ENCODE peak calls at places on chromosomes 7 and 10, in six cellular contexts. N is H1; O is K562; V is neuronal stem cell; K is CD8-positive, alpha-beta memory T cell; J is tibial artery. G is an unnamed sample.

GRCh38 chr7:130996841-130997231 is 262.8 kb upstream of the KLF14 start:
- DNase-seq in O (no peak), K (no peak), N (no peak), J (no peak), V (no peak), G (no peak)

GRCh38 chr10:93261961-93262610 is 188.4 kb downstream of the CYP26A1 start:
- DNase-seq in J (no peak), N (no peak), K (no peak), V (no peak), O (no peak), G (no peak)

GRCh38 chr10:72087392-72087968 is 871 bp downstream of the SPOCK2 start:
- DNase-seq in N (no peak), J (no peak), V (no peak), K (no peak), O (no peak), G (no peak)

GRCh38 chr10:12130237-12130872 is 878 bp downstream of the SEC61A2 start:
- DNase-seq in K (peak; percentile 27), N (no peak), J (no peak), O (no peak), V (peak; percentile 45), G (peak; percentile 5)

GRCh38 chr7:13604178-13604577 is 385.3 kb downstream of the ETV1 start:
- DNase-seq in N (no peak), V (no peak), K (no peak), O (no peak), J (no peak), G (no peak)

GRCh38 chr7:122136033-122136432 is 8.0 kb downstream of the AASS start:
- DNase-seq in O (no peak), N (no peak), V (no peak), J (no peak), K (no peak), G (no peak)

GRCh38 chr10:71770255-71770654 is 3.1 kb downstream of the VSIR start:
- DNase-seq in K (no peak), V (no peak), O (no peak), J (no peak), N (no peak), G (no peak)

GRCh38 chr10:70193391-70193844 is 23.1 kb upstream of the SAR1A start:
- DNase-seq in N (no peak), K (no peak), V (no peak), J (no peak), O (no peak), G (no peak)

GRCh38 chr7:595621-596010 is 76.0 kb upstream of the PDGFA start:
- DNase-seq in V (no peak), O (no peak), N (no peak), J (no peak), K (no peak), G (no peak)

GRCh38 chr7:118068-118802 is 74.1 kb upstream of the FAM20C start:
- DNase-seq in V (no peak), N (no peak), J (no peak), O (no peak), K (no peak), G (no peak)

GRCh38 chr10:590721-591120 is 98.7 kb downstream of the DIP2C start:
- DNase-seq in K (no peak), V (no peak), N (no peak), O (no peak), J (peak; percentile 51), G (no peak)

GRCh38 chr7:31076641-31077310 is 24.7 kb downstream of the ADCYAP1R1 start:
- DNase-seq in J (peak; percentile 53), V (no peak), K (no peak), N (no peak), O (no peak), G (no peak)

GRCh38 chr10:12617205-12618175 is 268.1 kb downstream of the CAMK1D start:
- DNase-seq in J (no peak), O (no peak), N (no peak), V (no peak), K (no peak), G (no peak)

GRCh38 chr7:24880886-24881285 is 99.1 kb downstream of the OSBPL3 start:
- DNase-seq in J (no peak), V (no peak), K (no peak), N (no peak), O (no peak), G (no peak)

GRCh38 chr7:137625197-137625596 is 221.6 kb downstream of the DGKI start:
- DNase-seq in J (no peak), O (no peak), K (no peak), N (no peak), V (no peak), G (no peak)

GRCh38 chr10:118939216-118940007 is 90.1 kb upstream of the NANOS1 start:
- DNase-seq in J (no peak), V (no peak), O (no peak), N (no peak), K (no peak), G (no peak)

GRCh38 chr7:156998988-156999610 is 11.4 kb downstream of the MNX1 start:
- DNase-seq in J (no peak), N (no peak), O (peak; percentile 47), V (no peak), K (no peak), G (no peak)
- H3K4me3 ChIP-seq in J (peak overlapping the region; percentile 50), N (peak overlapping the region; percentile 4), O (peak overlapping the region; percentile 42), V (no peak overlapping the region), K (no peak overlapping the region), G (peak overlapping the region; percentile 31)

DNA sequence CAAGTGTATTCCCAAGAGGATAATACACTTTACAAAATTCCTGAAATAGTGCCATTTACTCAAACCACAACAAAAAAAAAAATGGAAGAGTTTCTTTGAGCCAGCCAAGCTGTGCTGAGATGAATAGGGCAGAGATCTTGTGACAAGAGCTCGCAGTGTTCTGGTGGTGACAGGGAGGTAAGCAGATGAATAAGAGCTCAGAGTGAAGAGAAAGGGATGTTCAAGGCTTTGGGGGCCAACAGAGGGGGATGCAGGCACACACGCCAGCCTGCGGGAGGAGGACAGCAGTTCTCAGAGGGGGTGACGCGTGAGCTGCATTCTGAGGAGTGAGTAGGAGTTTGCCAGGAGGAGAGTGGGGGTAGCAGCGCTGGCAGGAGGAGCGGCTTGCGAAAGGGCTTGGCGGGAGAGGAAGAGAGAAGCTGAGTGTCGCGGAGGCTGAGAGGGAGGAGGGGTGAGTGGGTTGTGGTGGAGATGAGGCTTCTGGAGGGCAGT is 194.4 kb upstream of the IMMP2L start:
- DNase-seq in N (no peak), V (peak; percentile 44), O (no peak), J (peak; percentile 87), K (no peak), G (peak; percentile 38)
- H3K27ac ChIP-seq in N (no peak overlapping the region), V (no peak overlapping the region), O (no peak overlapping the region), J (peak overlapping the region; percentile 62), K (no peak overlapping the region), G (no peak overlapping the region)

GRCh38 chr7:134892963-134893362 is 93.3 kb upstream of the AGBL3 start:
- DNase-seq in J (no peak), V (no peak), N (no peak), O (no peak), K (no peak), G (no peak)

GRCh38 chr7:134893920-134894319 is 92.4 kb upstream of the AGBL3 start:
- DNase-seq in K (no peak), V (no peak), N (no peak), O (no peak), J (no peak), G (no peak)

GRCh38 chr7:134890246-134891240 is 95.8 kb upstream of the AGBL3 start:
- DNase-seq in N (no peak), O (no peak), J (peak; percentile 86), K (no peak), V (no peak), G (no peak)

GRCh38 chr7:134891262-134892001 is 94.9 kb upstream of the AGBL3 start:
- DNase-seq in K (no peak), J (peak; percentile 88), O (no peak), N (peak; percentile 25), V (peak; percentile 61), G (peak; percentile 90)

GRCh38 chr7:134892002-134892693 is 94.2 kb upstream of the AGBL3 start:
- DNase-seq in J (no peak), O (no peak), K (no peak), V (no peak), N (no peak), G (no peak)
- H3K4me3 ChIP-seq in J (peak overlapping the region; percentile 49), O (no peak overlapping the region), K (no peak overlapping the region), V (peak overlapping the region; percentile 71), N (peak overlapping the region; percentile 81), G (peak overlapping the region; percentile 64)

GRCh38 chr7:105268056-105268455 is 120.7 kb downstream of the SRPK2 start:
- DNase-seq in V (no peak), N (no peak), J (no peak), O (no peak), K (no peak), G (no peak)
- H3K27ac ChIP-seq in V (no peak overlapping the region), N (no peak overlapping the region), J (peak overlapping the region; percentile 67), O (no peak overlapping the region), K (peak overlapping the region; percentile 12), G (peak overlapping the region; percentile 82)

GRCh38 chr10:29631049-29631339 is 3.8 kb downstream of the SVIL start:
- DNase-seq in J (no peak), K (no peak), N (no peak), V (no peak), O (no peak), G (no peak)
- H3K4me3 ChIP-seq in J (peak overlapping the region; percentile 52), K (no peak overlapping the region), N (no peak overlapping the region), V (no peak overlapping the region), O (no peak overlapping the region), G (peak overlapping the region; percentile 53)

GRCh38 chr10:9243861-9244515 is 1189.5 kb downstream of the GATA3 start:
- DNase-seq in K (no peak), O (no peak), V (no peak), J (no peak), N (no peak), G (no peak)
- H3K27ac ChIP-seq in K (no peak overlapping the region), O (no peak overlapping the region), V (no peak overlapping the region), J (no peak overlapping the region), N (no peak overlapping the region), G (no peak overlapping the region)

GRCh38 chr7:73622527-73622908 is 1.8 kb downstream of the MLXIPL start:
- DNase-seq in K (no peak), J (no peak), N (no peak), V (no peak), O (no peak), G (no peak)
- H3K4me3 ChIP-seq in K (no peak overlapping the region), J (no peak overlapping the region), N (peak overlapping the region; percentile 73), V (no peak overlapping the region), O (peak overlapping the region; percentile 68), G (no peak overlapping the region)

DNA sequence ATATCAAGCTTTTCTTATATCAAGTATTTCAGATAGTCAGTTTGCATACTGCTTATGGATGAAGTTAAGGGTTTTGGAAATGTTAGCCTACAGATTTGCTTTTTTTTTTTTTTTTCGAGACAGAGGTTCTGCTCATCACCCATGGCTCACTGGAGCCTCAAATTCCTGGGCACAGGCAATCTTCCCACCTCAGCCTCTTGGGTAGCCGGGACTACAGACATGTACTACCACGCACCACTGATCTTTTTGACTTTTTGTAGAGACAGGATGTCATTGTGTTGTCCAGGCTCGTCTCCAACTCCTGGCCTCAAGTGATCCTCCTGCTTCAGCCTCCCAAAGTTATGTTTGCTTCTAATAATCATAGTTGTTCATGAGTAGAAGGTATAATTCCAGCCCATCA is 35.7 kb upstream of the HDAC9 start:
- DNase-seq in V (no peak), K (no peak), J (no peak), N (no peak), O (no peak), G (no peak)
- H3K27ac ChIP-seq in V (no peak overlapping the region), K (no peak overlapping the region), J (no peak overlapping the region), N (no peak overlapping the region), O (no peak overlapping the region), G (no peak overlapping the region)